ENCODE peak calls at places on chromosomes 16 and 17, in five cellular contexts. C is kidney epithelial cell, O is endodermal cell, M is bronchial epithelial cell, E is HCT116. H is an unnamed sample.
A peak's percentile ranks its signal among the peaks of the same experiment; 100 is the strongest.

GRCh38 chr16:55447231-55447630 is 31.8 kb upstream of the MMP2 start:
- DNase-seq in C (no peak), O (peak; percentile 11), M (no peak), E (no peak), H (no peak)

GRCh38 chr16:84183911-84184310 is 2.9 kb downstream of the TAF1C start:
- DNase-seq in C (no peak), O (no peak), M (no peak), E (no peak), H (no peak)

GRCh38 chr16:891353-891740 is 79.4 kb downstream of the LMF1 start:
- DNase-seq in C (no peak), O (no peak), M (no peak), E (no peak), H (no peak)

GRCh38 chr17:32429598-32429997 is 14.7 kb upstream of the PSMD11 start:
- DNase-seq in C (no peak), O (no peak), M (no peak), E (no peak), H (no peak)

GRCh38 chr16:24152826-24153225 is 103.3 kb upstream of the CACNG3 start:
- DNase-seq in C (no peak), O (no peak), M (no peak), E (no peak), H (no peak)

GRCh38 chr17:41639492-41640473 is 15.4 kb upstream of the KRT17 start:
- DNase-seq in C (no peak), O (no peak), M (no peak), E (no peak), H (no peak)

GRCh38 chr16:89860747-89861304 is 12.6 kb upstream of the TCF25 start:
- DNase-seq in C (no peak), O (peak; percentile 95), M (no peak), E (peak; percentile 51), H (no peak)

GRCh38 chr16:26569793-26570192 is 496.9 kb upstream of the C16orf82 start:
- DNase-seq in C (no peak), O (peak; percentile 78), M (no peak), E (no peak), H (no peak)

GRCh38 chr16:69340095-69340644 is 598 bp downstream of the NIP7 start:
- DNase-seq in C (no peak), O (no peak), M (no peak), E (no peak), H (no peak)

GRCh38 chr16:86355114-86355513 is 155.2 kb upstream of the FOXF1 start:
- DNase-seq in C (no peak), O (no peak), M (no peak), E (no peak), H (no peak)

GRCh38 chr16:89945654-89946053 is 2.9 kb upstream of the DEF8 start:
- DNase-seq in C (no peak), O (peak; percentile 69), M (peak; percentile 37), E (no peak), H (no peak)

GRCh38 chr17:48612854-48613691 is 2.0 kb downstream of the HOXB8 start:
- DNase-seq in C (no peak), O (peak; percentile 90), M (no peak), E (no peak), H (no peak)

GRCh38 chr17:12927541-12928425 is 90.0 kb downstream of the ELAC2 start:
- DNase-seq in C (no peak), O (no peak), M (no peak), E (no peak), H (peak; percentile 41)

GRCh38 chr17:66975614-66976378 is 11.3 kb downstream of the CACNG4 start:
- DNase-seq in C (no peak), O (peak; percentile 91), M (peak; percentile 33), E (peak; percentile 48), H (no peak)

GRCh38 chr17:69819316-69820087 is 255.5 kb upstream of the KCNJ16 start:
- DNase-seq in C (no peak), O (no peak), M (no peak), E (no peak), H (no peak)

GRCh38 chr17:82333279-82334171 is at the start of gene SECTM1:
- DNase-seq in C (no peak), O (peak; percentile 82), M (no peak), E (no peak), H (no peak)

GRCh38 chr16:9366048-9366969 is 274.9 kb downstream of the HAPSTR1 start:
- DNase-seq in C (no peak), O (no peak), M (no peak), E (no peak), H (no peak)

GRCh38 chr17:49951362-49952080 is 17.5 kb upstream of the DLX4 start:
- DNase-seq in C (no peak), O (no peak), M (no peak), E (no peak), H (no peak)

GRCh38 chr17:36697907-36698526 is 96.6 kb downstream of the MRM1 start:
- DNase-seq in C (no peak), O (peak; percentile 83), M (no peak), E (no peak), H (no peak)

GRCh38 chr16:49601541-49601940 is 227.9 kb downstream of the C16orf78 start:
- DNase-seq in C (no peak), O (peak; percentile 32), M (no peak), E (no peak), H (no peak)

GRCh38 chr16:48537909-48538745 is 71.9 kb downstream of the N4BP1 start:
- DNase-seq in C (no peak), O (no peak), M (peak; percentile 43), E (no peak), H (no peak)

GRCh38 chr17:74820037-74820436 is 39.6 kb downstream of the GRIN2C start:
- DNase-seq in C (no peak), O (no peak), M (no peak), E (no peak), H (no peak)

GRCh38 chr17:64494121-64494520 is 2.7 kb downstream of the POLG2 start:
- DNase-seq in C (no peak), O (no peak), M (no peak), E (no peak), H (no peak)

GRCh38 chr17:20092973-20093626 is 83.9 kb downstream of the SPECC1 start:
- DNase-seq in C (no peak), O (no peak), M (no peak), E (no peak), H (no peak)

GRCh38 chr17:8630227-8630801 is at the start of gene MYH10:
- DNase-seq in C (no peak), O (no peak), M (no peak), E (no peak), H (no peak)

GRCh38 chr16:12256880-12257279 is 280.3 kb downstream of the SNX29 start:
- DNase-seq in C (no peak), O (no peak), M (peak; percentile 32), E (no peak), H (no peak)

GRCh38 chr16:62253926-62254325 is 217.7 kb upstream of the CDH8 start:
- DNase-seq in C (no peak), O (no peak), M (peak; percentile 86), E (no peak), H (no peak)

GRCh38 chr16:19881028-19881427 is 3.6 kb downstream of the GPRC5B start:
- DNase-seq in C (no peak), O (no peak), M (no peak), E (no peak), H (no peak)

GRCh38 chr17:49694847-49695697 is 12.7 kb downstream of the SLC35B1 start:
- DNase-seq in C (no peak), O (peak; percentile 92), M (no peak), E (no peak), H (no peak)

GRCh38 chr16:15403392-15403995 is 7.9 kb downstream of the MPV17L start:
- DNase-seq in C (no peak), O (no peak), M (peak; percentile 74), E (no peak), H (no peak)

GRCh38 chr16:25411376-25412081 is 153.9 kb upstream of the ZKSCAN2 start:
- DNase-seq in C (no peak), O (no peak), M (no peak), E (no peak), H (no peak)

GRCh38 chr16:49647673-49648072 is 208.2 kb downstream of the ZNF423 start:
- DNase-seq in C (no peak), O (no peak), M (no peak), E (no peak), H (no peak)

DNA sequence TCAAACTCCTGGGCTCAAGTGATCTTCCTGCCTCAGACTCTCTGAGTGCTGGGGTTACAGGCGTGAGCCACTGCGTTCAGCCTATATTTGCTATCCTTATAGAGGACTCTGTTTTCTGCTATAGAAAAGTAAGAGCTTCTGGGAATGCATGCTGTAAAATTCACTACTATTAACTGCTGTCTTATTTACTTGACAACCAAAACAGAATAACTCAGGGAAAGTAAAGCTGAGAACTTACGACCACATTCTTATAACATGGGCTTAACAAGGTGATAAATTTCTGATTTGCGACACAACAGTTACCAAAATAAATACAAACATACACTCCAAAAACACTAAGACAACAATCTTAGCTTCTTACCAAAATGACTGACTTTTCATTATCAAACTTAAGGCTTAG is 23.9 kb downstream of the APPBP2 start:
- DNase-seq in C (no peak), O (no peak), M (no peak), E (no peak), H (no peak)
- H3K4me3 ChIP-seq in C (no peak overlapping the region), O (no peak overlapping the region), M (no peak overlapping the region), E (no peak overlapping the region), H (no peak overlapping the region)

DNA sequence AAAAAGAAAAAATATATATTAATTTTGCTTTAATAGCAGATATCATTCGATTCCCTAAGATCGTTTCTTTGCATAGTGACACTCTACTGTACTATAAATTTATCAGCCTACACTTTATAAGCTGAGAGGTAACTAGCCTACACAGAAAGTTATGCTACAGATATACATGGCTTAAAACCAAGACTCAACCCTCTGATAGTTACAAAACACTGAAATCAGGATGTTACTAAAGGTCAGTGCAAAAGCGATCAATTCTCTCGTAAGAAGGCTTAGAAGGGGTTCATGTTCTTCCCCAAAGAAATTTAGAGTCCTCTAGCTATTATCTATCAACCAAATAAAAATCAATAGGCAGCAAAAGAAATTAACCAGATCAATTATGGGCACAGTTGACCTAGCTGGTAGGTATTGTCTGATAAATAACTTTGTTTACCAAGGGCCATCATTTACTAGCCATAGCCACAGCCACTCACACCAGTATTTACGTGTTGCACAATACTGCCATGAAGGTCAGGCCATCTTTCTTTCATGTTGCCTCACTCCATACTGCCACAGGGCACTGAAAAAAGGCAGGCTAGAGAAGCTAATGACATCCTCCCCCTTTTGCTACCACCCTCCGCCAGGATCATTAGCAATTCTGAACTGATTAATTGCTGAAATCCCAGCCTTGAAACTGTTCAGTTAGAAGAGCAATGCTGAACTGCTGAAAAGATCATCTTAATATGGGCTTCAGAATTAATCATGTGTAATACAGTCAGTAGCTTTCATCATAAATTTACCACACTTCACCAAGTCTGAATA is 43.7 kb downstream of the RND2 start:
- DNase-seq in C (no peak), O (no peak), M (no peak), E (no peak), H (no peak)
- TF ChIP-seq CTCF in C (no peak), O (no peak), M (no peak), E (no peak), H (no peak)

DNA sequence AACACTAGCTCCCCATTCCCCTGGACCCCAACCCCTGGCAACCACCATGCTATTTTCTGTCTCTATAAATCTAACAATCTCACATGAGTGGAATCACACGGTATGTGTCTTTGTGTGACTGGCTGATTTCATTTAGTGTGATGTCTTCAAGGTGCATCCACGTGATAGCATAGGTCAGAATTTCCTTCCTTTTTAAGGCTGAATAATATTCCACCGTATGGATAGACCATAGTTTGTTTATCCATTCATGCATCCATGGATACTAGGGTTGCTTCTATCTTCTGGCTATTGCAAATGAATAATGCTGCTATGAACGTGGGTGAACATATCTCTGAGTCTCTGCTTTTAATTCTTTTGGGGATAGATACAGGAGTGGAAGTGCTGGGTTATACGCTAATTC is 43.9 kb downstream of the TMEM235 start:
- DNase-seq in C (no peak), O (no peak), M (no peak), E (no peak), H (no peak)
- H3K4me3 ChIP-seq in C (no peak overlapping the region), O (no peak overlapping the region), M (no peak overlapping the region), E (no peak overlapping the region), H (no peak overlapping the region)

GRCh38 chr17:45646288-45646988 is 137.7 kb upstream of the CRHR1 start:
- DNase-seq in C (no peak), O (no peak), M (no peak), E (no peak), H (no peak)
- TF ChIP-seq CTCF in C (no peak), O (peak; percentile 29), M (no peak), E (no peak), H (no peak)